ENCODE peak calls at places on chromosomes 7 and 10, in four cellular contexts. F, C, L and Y are unnamed samples.

GRCh38 chr7:152076324-152076821 is 50.9 kb downstream of the GALNT11 start:
- DNase-seq in F (peak), C (peak), L (peak), Y (peak)

GRCh38 chr10:124296121-124296812 is 122.5 kb downstream of the OAT start:
- DNase-seq in F (peak), C (no peak), L (no peak), Y (no peak)

GRCh38 chr7:135745702-135746312 is 2.8 kb downstream of the FAM180A start:
- DNase-seq in F (no peak), C (peak), L (no peak), Y (no peak)

GRCh38 chr10:26438534-26439269 is 561 bp downstream of the APBB1IP start:
- DNase-seq in F (peak), C (no peak), L (no peak), Y (no peak)

GRCh38 chr7:69677054-69677847 is 79.0 kb downstream of the AUTS2 start:
- DNase-seq in F (no peak), C (no peak), L (no peak), Y (no peak)

GRCh38 chr10:68221196-68221595 is 10.7 kb downstream of the ATOH7 start:
- DNase-seq in F (no peak), C (no peak), L (no peak), Y (no peak)

GRCh38 chr7:23662983-23663313 is 17.1 kb upstream of the FAM221A start:
- DNase-seq in F (no peak), C (no peak), L (no peak), Y (no peak)

GRCh38 chr10:86648706-86649426 is 5.5 kb upstream of the OPN4 start:
- DNase-seq in F (no peak), C (no peak), L (no peak), Y (no peak)

GRCh38 chr7:130896898-130897514 is 163.0 kb upstream of the KLF14 start:
- DNase-seq in F (peak), C (peak), L (peak), Y (peak)

GRCh38 chr7:132138817-132139216 is 437.5 kb downstream of the PLXNA4 start:
- DNase-seq in F (no peak), C (no peak), L (no peak), Y (no peak)

GRCh38 chr10:62623223-62623622 is 181.3 kb upstream of the ADO start:
- DNase-seq in F (no peak), C (no peak), L (no peak), Y (no peak)

GRCh38 chr10:126640391-126640790 is 30.1 kb downstream of the C10orf90 start:
- DNase-seq in F (no peak), C (no peak), L (no peak), Y (no peak)

DNA sequence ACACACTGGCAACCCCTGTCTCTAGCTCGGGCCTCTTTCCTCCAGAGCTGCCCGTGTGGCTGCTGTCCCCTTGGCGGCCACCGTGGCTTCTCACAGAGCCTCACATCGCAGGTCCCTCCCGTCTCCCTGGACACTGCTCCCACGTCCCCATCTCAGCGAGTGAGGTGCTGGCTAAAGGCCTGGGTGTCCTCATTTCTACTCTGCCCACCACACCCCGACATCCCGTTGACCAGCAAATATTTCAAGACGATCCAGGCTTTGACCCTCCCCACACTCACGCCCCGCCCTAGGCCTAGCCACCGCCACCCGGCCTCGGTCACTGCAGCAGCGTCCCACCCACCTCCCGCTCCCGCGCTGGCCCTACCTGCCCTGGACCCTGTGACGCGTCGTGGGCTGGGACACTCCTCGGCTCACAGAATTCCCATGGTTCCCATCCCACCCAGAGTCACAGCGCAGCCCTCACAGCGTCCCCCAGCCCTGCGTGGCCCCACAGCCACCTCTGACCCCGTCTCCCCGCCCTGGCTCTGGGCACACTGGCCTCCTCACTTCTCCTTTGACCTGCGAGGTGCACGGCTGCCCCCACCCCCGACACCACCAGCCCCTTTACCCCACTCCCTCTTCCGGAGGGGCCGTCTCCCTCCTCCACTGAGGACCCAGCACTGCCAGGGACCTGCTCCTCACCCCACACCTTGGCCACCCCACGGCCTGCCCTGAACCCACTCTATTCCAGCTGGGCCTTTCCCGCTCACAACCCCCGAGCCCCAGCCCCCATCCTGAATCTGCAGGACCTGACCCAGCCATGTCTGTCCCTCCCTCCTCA is 6.9 kb downstream of the ADAP1 start:
- DNase-seq in F (no peak), C (no peak), L (no peak), Y (no peak)
- TF ChIP-seq ELF4 in F (no peak), C (no peak), L (no peak), Y (no peak)

DNA sequence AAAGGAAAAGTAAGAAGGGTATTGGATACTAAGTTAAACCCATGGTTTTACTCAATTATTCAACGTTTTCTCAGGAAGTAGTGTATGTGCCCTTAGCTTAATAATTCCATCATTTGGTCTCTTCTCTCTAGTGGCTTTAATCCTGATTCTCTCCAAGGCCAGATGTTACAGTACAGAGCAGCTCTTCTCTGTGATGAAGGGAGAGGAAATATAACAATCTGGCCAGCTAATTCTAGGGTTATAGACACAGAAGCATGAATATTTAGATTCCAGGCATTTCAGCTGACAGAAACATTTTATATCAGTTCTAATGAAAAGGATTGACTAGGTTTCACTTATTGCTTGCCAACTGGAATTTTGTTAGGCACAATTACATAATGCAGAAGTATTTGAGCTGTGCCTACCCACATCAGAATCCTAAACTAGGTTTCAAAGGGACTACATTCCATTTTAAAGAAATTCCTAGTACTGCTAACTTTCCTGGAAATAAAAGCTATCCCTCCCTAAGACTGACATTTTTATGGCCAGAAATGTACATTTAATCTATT is 498.4 kb downstream of the KCNMA1 start:
- DNase-seq in F (no peak), C (no peak), L (no peak), Y (no peak)
- TF ChIP-seq SP1 in F (no peak), C (no peak), L (no peak), Y (no peak)

GRCh38 chr10:85145966-85146365 is 817.6 kb downstream of the CCSER2 start:
- DNase-seq in F (no peak), C (no peak), L (no peak), Y (no peak)
- TF ChIP-seq ELF4 in F (no peak), C (no peak), L (no peak), Y (no peak)

DNA sequence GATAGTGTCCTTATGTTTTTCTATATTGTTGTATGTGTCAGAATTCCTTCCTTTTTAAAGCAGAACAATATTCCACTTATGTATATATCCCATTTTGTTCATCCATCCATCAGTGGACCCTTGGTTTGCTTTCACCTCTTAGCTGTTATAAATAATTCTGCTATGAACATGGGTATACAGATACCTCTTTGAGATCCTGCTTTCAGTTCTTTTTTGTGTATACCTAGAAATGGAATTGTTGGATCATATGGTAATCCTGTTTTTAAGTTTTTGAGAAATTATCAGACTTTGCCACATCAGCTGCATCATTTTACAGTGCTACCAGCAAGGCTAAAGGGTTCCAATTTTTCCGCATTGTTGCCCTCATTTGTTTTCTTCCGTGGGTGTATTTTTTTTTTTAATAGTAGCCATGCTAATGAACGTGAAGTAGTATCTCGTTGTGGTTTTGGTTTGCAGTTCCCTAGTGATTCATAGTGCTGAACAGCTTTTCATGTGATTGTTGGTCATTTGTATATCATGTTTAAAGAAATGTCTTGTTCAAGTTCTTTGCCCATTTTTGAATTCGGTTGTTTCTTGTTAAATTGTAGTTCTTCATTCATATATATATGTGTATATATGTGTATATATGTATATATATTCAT is 87.8 kb downstream of the LCOR start:
- DNase-seq in F (no peak), C (no peak), L (no peak), Y (no peak)
- TF ChIP-seq SP1 in F (no peak), C (no peak), L (no peak), Y (no peak)